ENCODE peak calls at places on chromosomes 3 and 15, in eight cellular contexts. P is heart left ventricle, M is BJ, S is Panc1, H is astrocyte of the spinal cord, N is sigmoid colon, L is AG04449, J is SK-N-SH. B is an unnamed sample.

GRCh38 chr3:58260733-58261132 is 23.1 kb downstream of the ABHD6 start:
- DNase-seq in M (no peak), H (peak; percentile 76), J (no peak), S (peak; percentile 10), L (no peak), N (no peak), P (no peak), B (peak; percentile 45)

GRCh38 chr15:35308802-35309201 is 223.7 kb upstream of the NANOGP8 start:
- DNase-seq in S (no peak), J (no peak), H (peak; percentile 84), P (no peak), M (peak; percentile 94), L (peak; percentile 99), N (peak; percentile 70), B (peak; percentile 89)

GRCh38 chr3:40323946-40324345 is 14.4 kb downstream of the EIF1B start:
- DNase-seq in J (no peak), M (no peak), P (no peak), S (no peak), L (no peak), N (no peak), H (no peak), B (no peak)

GRCh38 chr3:104596054-104596453 is 770.7 kb upstream of the ALCAM start:
- DNase-seq in S (no peak), P (no peak), J (no peak), M (no peak), H (no peak), N (no peak), L (no peak), B (no peak)

GRCh38 chr15:31141792-31142191 is 40.3 kb upstream of the TRPM1 start:
- DNase-seq in M (no peak), H (no peak), S (no peak), P (no peak), N (no peak), J (no peak), L (no peak), B (no peak)

GRCh38 chr3:126208618-126209256 is 28.4 kb upstream of the ALDH1L1 start:
- DNase-seq in L (peak; percentile 85), H (peak; percentile 85), J (peak; percentile 41), M (peak; percentile 51), S (no peak), P (peak; percentile 86), N (peak; percentile 82), B (peak; percentile 95)

GRCh38 chr15:72276326-72276700 is 4.0 kb upstream of the PARP6 start:
- DNase-seq in S (no peak), H (no peak), P (no peak), M (no peak), N (no peak), J (no peak), L (no peak), B (no peak)

GRCh38 chr3:138180375-138181029 is 5.8 kb upstream of the DBR1 start:
- DNase-seq in J (peak; percentile 30), L (no peak), N (no peak), H (peak; percentile 54), S (no peak), M (no peak), P (no peak), B (peak; percentile 57)

GRCh38 chr15:73165844-73166243 is 113.6 kb downstream of the NEO1 start:
- DNase-seq in S (no peak), P (no peak), L (no peak), H (no peak), J (no peak), N (no peak), M (no peak), B (no peak)

GRCh38 chr3:28300345-28300962 is 48.1 kb upstream of the ZCWPW2 start:
- DNase-seq in M (no peak), S (no peak), N (no peak), L (no peak), P (no peak), H (no peak), J (no peak), B (no peak)

GRCh38 chr3:44048196-44048924 is 193.3 kb upstream of the TOPAZ1 start:
- DNase-seq in M (no peak), S (no peak), N (no peak), L (peak; percentile 26), P (no peak), H (peak; percentile 67), J (no peak), B (no peak)

GRCh38 chr15:62545392-62546227 is 380.5 kb upstream of the C2CD4B start:
- DNase-seq in L (peak; percentile 12), J (no peak), M (peak; percentile 11), S (no peak), H (peak; percentile 25), P (no peak), N (peak; percentile 72), B (peak; percentile 67)

GRCh38 chr3:190972196-190972595 is 109.7 kb upstream of the GMNC start:
- DNase-seq in S (no peak), N (no peak), M (no peak), J (no peak), H (no peak), L (no peak), P (no peak), B (no peak)

GRCh38 chr3:9623148-9623547 is 26.2 kb upstream of the MTMR14 start:
- DNase-seq in N (no peak), S (no peak), L (no peak), P (no peak), H (no peak), J (peak; percentile 39), M (no peak), B (peak; percentile 12)

GRCh38 chr15:94266000-94266399 is 34.6 kb downstream of the MCTP2 start:
- DNase-seq in N (no peak), S (no peak), P (no peak), H (no peak), L (no peak), J (no peak), M (no peak), B (peak; percentile 10)
- H3K4me3 ChIP-seq in N (no peak overlapping the region), S (no peak overlapping the region), P (no peak overlapping the region), H (no peak overlapping the region), L (no peak overlapping the region), J (no peak overlapping the region), M (no peak overlapping the region), B (no peak overlapping the region)

DNA sequence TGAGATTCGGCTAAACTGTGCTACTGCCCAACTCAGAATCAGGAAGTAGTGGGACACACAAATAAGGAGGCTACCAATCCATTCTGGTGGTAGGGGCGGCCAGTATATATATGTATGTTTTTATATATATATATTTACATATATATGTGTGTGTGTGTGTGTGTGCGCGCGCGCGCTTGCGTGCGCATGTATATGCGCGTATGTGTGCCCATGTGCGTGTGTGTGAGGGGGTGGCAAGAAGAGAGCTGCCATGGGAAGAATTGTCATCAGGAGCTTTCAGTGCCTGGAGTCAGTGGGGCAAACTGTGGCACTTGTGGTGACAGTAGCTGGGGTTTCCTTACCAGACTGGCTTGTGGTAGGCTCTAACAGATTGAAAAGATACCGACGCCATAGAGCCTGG is 26.5 kb downstream of the GXYLT2 start:
- DNase-seq in N (no peak), S (no peak), P (no peak), J (no peak), M (no peak), L (no peak), H (no peak), B (no peak)
- TF ChIP-seq CTCF in N (no peak), S (no peak), P (no peak), J (no peak), M (no peak), L (no peak), H (no peak), B (no peak)

GRCh38 chr3:133859381-133860245 is 36.1 kb downstream of the RAB6B start:
- DNase-seq in L (no peak), S (no peak), M (no peak), P (no peak), J (no peak), H (no peak), N (no peak), B (no peak)
- H3K4me3 ChIP-seq in L (no peak overlapping the region), S (no peak overlapping the region), M (no peak overlapping the region), P (no peak overlapping the region), J (no peak overlapping the region), H (no peak overlapping the region), N (no peak overlapping the region), B (no peak overlapping the region)

GRCh38 chr3:131386429-131386926 is 4.9 kb downstream of the NUDT16 start:
- DNase-seq in M (no peak), N (peak; percentile 84), P (peak; percentile 77), H (peak; percentile 21), J (no peak), L (no peak), S (no peak), B (peak; percentile 27)
- TF ChIP-seq CTCF in M (no peak), N (no peak), P (no peak), H (no peak), J (no peak), L (no peak), S (no peak), B (no peak)

GRCh38 chr15:77749998-77750540 is 117.4 kb upstream of the LINGO1 start:
- DNase-seq in S (no peak), J (no peak), H (no peak), N (no peak), M (no peak), L (no peak), P (no peak), B (no peak)

GRCh38 chr15:77748078-77749064 is 115.7 kb upstream of the LINGO1 start:
- DNase-seq in M (no peak), S (no peak), L (no peak), P (no peak), H (no peak), J (no peak), N (no peak), B (no peak)

GRCh38 chr15:77749236-77749997 is 116.7 kb upstream of the LINGO1 start:
- DNase-seq in M (no peak), J (no peak), S (no peak), L (no peak), P (no peak), N (no peak), H (no peak), B (no peak)

GRCh38 chr15:77746254-77747174 is 113.8 kb upstream of the LINGO1 start:
- DNase-seq in J (no peak), H (no peak), N (no peak), M (no peak), L (no peak), P (no peak), S (no peak), B (no peak)

DNA sequence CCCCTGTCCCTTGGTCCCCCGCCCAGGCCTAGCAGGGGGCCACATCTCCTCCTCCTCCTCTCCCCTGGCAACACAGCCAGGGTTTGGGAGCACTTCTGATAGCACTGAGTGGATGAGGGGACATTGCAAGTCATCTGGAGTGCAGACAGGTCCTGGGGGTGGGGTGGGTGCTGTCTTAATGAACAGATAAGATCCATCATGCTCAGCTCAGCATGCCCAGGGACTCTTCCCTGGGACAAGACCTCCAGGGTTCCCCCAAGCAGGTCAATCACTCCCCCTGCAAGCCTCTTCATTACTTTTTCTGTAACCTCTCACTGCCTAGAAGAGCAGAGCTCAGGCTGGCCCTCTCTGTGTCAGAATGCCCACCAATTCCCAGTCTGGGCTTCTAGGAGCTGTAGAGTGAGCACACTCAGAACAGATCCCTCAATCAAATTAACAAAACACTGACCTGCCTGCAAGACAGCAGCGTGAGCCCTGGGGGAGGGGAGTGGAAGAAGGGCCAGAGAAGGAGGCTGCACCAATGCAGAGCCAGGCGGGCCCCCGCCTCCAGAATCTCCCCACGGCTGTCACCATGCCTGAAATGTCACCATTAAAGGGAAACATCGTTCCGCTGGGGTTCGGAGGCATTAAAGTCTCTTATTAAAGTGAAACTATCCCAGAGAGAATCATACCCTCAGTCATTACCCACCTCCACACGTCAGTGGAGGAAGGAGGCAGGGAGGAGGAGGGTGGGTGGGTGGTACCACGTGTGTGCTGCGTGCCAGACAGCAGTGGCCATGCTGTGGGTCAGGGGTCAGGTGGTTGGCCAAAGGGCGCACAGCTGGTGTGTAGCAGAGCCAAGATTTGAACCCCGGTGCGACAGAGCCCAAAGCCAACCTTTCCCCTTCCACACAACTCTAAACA is 114.7 kb upstream of the LINGO1 start:
- DNase-seq in N (no peak), L (no peak), H (no peak), M (no peak), J (peak; percentile 78), P (no peak), S (no peak), B (no peak)
- H3K4me3 ChIP-seq in N (no peak overlapping the region), L (no peak overlapping the region), H (no peak overlapping the region), M (no peak overlapping the region), J (no peak overlapping the region), P (no peak overlapping the region), S (no peak overlapping the region), B (no peak overlapping the region)